ENCODE peak calls at places on chromosome 14, in seven cellular contexts. N is heart left ventricle; S is progenitor cell of endocrine pancreas; M is CD8-positive, alpha-beta T cell; L is NCI-H345; D is hippocampal formation; G is skeletal muscle cell. Q is an unnamed sample.

GRCh38 chr14:49582211-49582977 is 3.8 kb downstream of the RPS29 start:
- DNase-seq in N (no peak), S (no peak), M (no peak), L (no peak), D (no peak), G (no peak), Q (no peak)

GRCh38 chr14:102622262-102622885 is 29.9 kb downstream of the RCOR1 start:
- DNase-seq in N (no peak), S (no peak), M (no peak), L (no peak), D (no peak), G (no peak), Q (no peak)

GRCh38 chr14:69133206-69134125 is 19.5 kb downstream of the DCAF5 start:
- DNase-seq in N (no peak), S (no peak), M (no peak), L (no peak), D (no peak), G (peak), Q (no peak)

GRCh38 chr14:76267322-76268012 is 108.5 kb upstream of the ESRRB start:
- DNase-seq in N (peak), S (peak), M (no peak), L (peak), D (no peak), G (no peak), Q (peak)

GRCh38 chr14:52730708-52731111 is 744 bp downstream of the STYX start:
- DNase-seq in N (no peak), S (no peak), M (no peak), L (peak), D (no peak), G (no peak), Q (no peak)

GRCh38 chr14:61330511-61330910 is 9.1 kb downstream of the PRKCH start:
- DNase-seq in N (no peak), S (no peak), M (no peak), L (no peak), D (no peak), G (no peak), Q (no peak)

GRCh38 chr14:22824711-22825359 is 4.9 kb upstream of the MRPL52 start:
- DNase-seq in N (no peak), S (no peak), M (no peak), L (no peak), D (no peak), G (peak), Q (no peak)

GRCh38 chr14:103436533-103436932 is 51.3 kb downstream of the MARK3 start:
- DNase-seq in N (no peak), S (no peak), M (no peak), L (no peak), D (no peak), G (no peak), Q (no peak)

GRCh38 chr14:44396226-44396625 is 110.9 kb downstream of the FSCB start:
- DNase-seq in N (no peak), S (no peak), M (no peak), L (peak), D (no peak), G (no peak), Q (no peak)

GRCh38 chr14:105856676-105857222 is 330.4 kb downstream of the TMEM121 start:
- DNase-seq in N (no peak), S (no peak), M (peak), L (no peak), D (no peak), G (no peak), Q (no peak)

GRCh38 chr14:89807151-89807550 is 147.4 kb downstream of the EFCAB11 start:
- DNase-seq in N (no peak), S (no peak), M (no peak), L (no peak), D (no peak), G (no peak), Q (no peak)

GRCh38 chr14:55412686-55413085 is 1.1 kb upstream of the ATG14 start:
- DNase-seq in N (no peak), S (no peak), M (no peak), L (no peak), D (no peak), G (no peak), Q (no peak)

GRCh38 chr14:77094672-77095284 is 3.3 kb upstream of the CIPC start:
- DNase-seq in N (peak), S (peak), M (peak), L (peak), D (peak), G (peak), Q (peak)

GRCh38 chr14:58829594-58829993 is 191.8 kb downstream of the DACT1 start:
- DNase-seq in N (no peak), S (no peak), M (no peak), L (peak), D (no peak), G (no peak), Q (no peak)

GRCh38 chr14:34685819-34686428 is 28.5 kb downstream of the CFL2 start:
- DNase-seq in N (no peak), S (no peak), M (no peak), L (no peak), D (no peak), G (no peak), Q (no peak)

GRCh38 chr14:87152701-87153100 is 840.3 kb downstream of the GALC start:
- DNase-seq in N (no peak), S (no peak), M (no peak), L (peak), D (no peak), G (no peak), Q (no peak)

GRCh38 chr14:71532790-71533189 is 399.4 kb upstream of the RGS6 start:
- DNase-seq in N (no peak), S (no peak), M (no peak), L (no peak), D (no peak), G (no peak), Q (no peak)

GRCh38 chr14:23454445-23454856 is 15.1 kb upstream of the NGDN start:
- DNase-seq in N (no peak), S (no peak), M (no peak), L (no peak), D (no peak), G (no peak), Q (no peak)

GRCh38 chr14:79584679-79585078 is 626.6 kb downstream of the DIO2 start:
- DNase-seq in N (no peak), S (no peak), M (no peak), L (no peak), D (no peak), G (peak), Q (no peak)

GRCh38 chr14:49362916-49363315 is 223.3 kb downstream of the RPS29 start:
- DNase-seq in N (no peak), S (no peak), M (no peak), L (no peak), D (no peak), G (no peak), Q (no peak)

GRCh38 chr14:105505101-105505500 is 14.1 kb downstream of the TEDC1 start:
- DNase-seq in N (no peak), S (no peak), M (no peak), L (no peak), D (no peak), G (no peak), Q (no peak)

GRCh38 chr14:29799718-29800117 is 127.9 kb downstream of the PRKD1 start:
- DNase-seq in N (no peak), S (no peak), M (no peak), L (no peak), D (peak), G (no peak), Q (no peak)

GRCh38 chr14:68628605-68629310 is 164.1 kb downstream of the ZFP36L1 start:
- DNase-seq in N (no peak), S (no peak), M (peak), L (no peak), D (no peak), G (no peak), Q (peak)

GRCh38 chr14:61730756-61731373 is 31.4 kb upstream of the SNAPC1 start:
- DNase-seq in N (no peak), S (no peak), M (no peak), L (no peak), D (no peak), G (no peak), Q (no peak)

GRCh38 chr14:30195946-30196345 is 268.3 kb upstream of the PRKD1 start:
- DNase-seq in N (no peak), S (no peak), M (no peak), L (no peak), D (no peak), G (peak), Q (no peak)

GRCh38 chr14:77087631-77088030 is 10.4 kb upstream of the CIPC start:
- DNase-seq in N (no peak), S (no peak), M (no peak), L (no peak), D (no peak), G (no peak), Q (no peak)

GRCh38 chr14:96507723-96508122 is 5.5 kb downstream of the PAPOLA start:
- DNase-seq in N (no peak), S (no peak), M (no peak), L (no peak), D (no peak), G (no peak), Q (no peak)

GRCh38 chr14:37142835-37143499 is 29.4 kb downstream of the SLC25A21 start:
- DNase-seq in N (no peak), S (no peak), M (no peak), L (no peak), D (no peak), G (peak), Q (no peak)

GRCh38 chr14:105102893-105103292 is 37.7 kb upstream of the GPR132 start:
- DNase-seq in N (no peak), S (no peak), M (no peak), L (no peak), D (no peak), G (no peak), Q (no peak)

GRCh38 chr14:105852378-105853088 is 326.1 kb downstream of the TMEM121 start:
- DNase-seq in N (no peak), S (no peak), M (no peak), L (no peak), D (no peak), G (no peak), Q (no peak)

GRCh38 chr14:94009767-94010166 is 12.7 kb downstream of the CCDC197 start:
- DNase-seq in N (no peak), S (no peak), M (no peak), L (no peak), D (no peak), G (peak), Q (no peak)

GRCh38 chr14:51776102-51776894 is 84.1 kb upstream of the GNG2 start:
- DNase-seq in N (peak), S (peak), M (peak), L (peak), D (peak), G (peak), Q (peak)

GRCh38 chr14:34075826-34076225 is 125.0 kb upstream of the EGLN3 start:
- DNase-seq in N (no peak), S (no peak), M (no peak), L (no peak), D (no peak), G (no peak), Q (no peak)

GRCh38 chr14:105315211-105315721 is 718 bp downstream of the PACS2 start:
- DNase-seq in N (no peak), S (peak), M (peak), L (peak), D (no peak), G (no peak), Q (no peak)

GRCh38 chr14:100764716-100765115 is 38.0 kb downstream of the DLK1 start:
- DNase-seq in N (peak), S (no peak), M (no peak), L (peak), D (no peak), G (no peak), Q (no peak)

Q was measured in nucleus accumbens.